ENCODE peak calls at places on chromosomes 16 and 17, in four cellular contexts. One of them, this sample, is unnamed.

GRCh38 chr16:49179714-49180330 is 101.8 kb downstream of the CBLN1 start:
- DNase-seq in T-helper 1 cell: no peak
- DNase-seq in tibial artery: no peak
- DNase-seq in AG08395: no peak
- DNase-seq in this sample: no peak

GRCh38 chr17:78185981-78186688 is 717 bp downstream of the TK1 start:
- DNase-seq in T-helper 1 cell: no peak
- DNase-seq in tibial artery: peak
- DNase-seq in AG08395: peak
- DNase-seq in this sample: no peak

GRCh38 chr16:86951831-86952598 is 365.2 kb downstream of the C16orf95 start:
- DNase-seq in T-helper 1 cell: no peak
- DNase-seq in tibial artery: peak
- DNase-seq in AG08395: peak
- DNase-seq in this sample: no peak

GRCh38 chr17:79721993-79722671 is 8.6 kb upstream of the ENPP7 start:
- DNase-seq in T-helper 1 cell: no peak
- DNase-seq in tibial artery: no peak
- DNase-seq in AG08395: no peak
- DNase-seq in this sample: no peak

GRCh38 chr17:51006601-51007000 is 114.1 kb downstream of the SPAG9 start:
- DNase-seq in T-helper 1 cell: no peak
- DNase-seq in tibial artery: no peak
- DNase-seq in AG08395: peak
- DNase-seq in this sample: no peak

GRCh38 chr17:73592531-73592961 is 51.7 kb downstream of the SDK2 start:
- DNase-seq in T-helper 1 cell: no peak
- DNase-seq in tibial artery: no peak
- DNase-seq in AG08395: peak
- DNase-seq in this sample: peak

GRCh38 chr17:77455111-77455877 is 314.5 kb downstream of the SEC14L1 start:
- DNase-seq in T-helper 1 cell: no peak
- DNase-seq in tibial artery: no peak
- DNase-seq in AG08395: no peak
- DNase-seq in this sample: no peak

GRCh38 chr17:4623249-4623648 is 18.2 kb downstream of the ALOX15 start:
- DNase-seq in T-helper 1 cell: no peak
- DNase-seq in tibial artery: no peak
- DNase-seq in AG08395: no peak
- DNase-seq in this sample: no peak

GRCh38 chr16:73457851-73458250 is 409.9 kb upstream of the ZFHX3 start:
- DNase-seq in T-helper 1 cell: no peak
- DNase-seq in tibial artery: no peak
- DNase-seq in AG08395: no peak
- DNase-seq in this sample: no peak

GRCh38 chr17:80453980-80454556 is 22.3 kb downstream of the NPTX1 start:
- DNase-seq in T-helper 1 cell: no peak
- DNase-seq in tibial artery: no peak
- DNase-seq in AG08395: no peak
- DNase-seq in this sample: no peak

GRCh38 chr17:15091825-15092224 is 173.3 kb downstream of the PMP22 start:
- DNase-seq in T-helper 1 cell: no peak
- DNase-seq in tibial artery: no peak
- DNase-seq in AG08395: no peak
- DNase-seq in this sample: no peak

GRCh38 chr17:34579979-34580684 is 750 bp downstream of the TMEM132E start:
- DNase-seq in T-helper 1 cell: no peak
- DNase-seq in tibial artery: no peak
- DNase-seq in AG08395: peak
- DNase-seq in this sample: no peak

GRCh38 chr16:50802000-50802399 is 60.1 kb downstream of the CYLD start:
- DNase-seq in T-helper 1 cell: no peak
- DNase-seq in tibial artery: no peak
- DNase-seq in AG08395: no peak
- DNase-seq in this sample: no peak

GRCh38 chr17:61381537-61381936 is 18.1 kb upstream of the TBX2 start:
- DNase-seq in T-helper 1 cell: no peak
- DNase-seq in tibial artery: no peak
- DNase-seq in AG08395: peak
- DNase-seq in this sample: no peak

GRCh38 chr17:50707296-50708049 is at the start of gene ANKRD40:
- DNase-seq in T-helper 1 cell: peak
- DNase-seq in tibial artery: peak
- DNase-seq in AG08395: peak
- DNase-seq in this sample: peak

GRCh38 chr16:56113223-56113622 is 78.1 kb upstream of the GNAO1 start:
- DNase-seq in T-helper 1 cell: no peak
- DNase-seq in tibial artery: no peak
- DNase-seq in AG08395: no peak
- DNase-seq in this sample: no peak

GRCh38 chr16:1283996-1284592 is 25.3 kb upstream of the UBE2I start:
- DNase-seq in T-helper 1 cell: no peak
- DNase-seq in tibial artery: no peak
- DNase-seq in AG08395: no peak
- DNase-seq in this sample: no peak

GRCh38 chr17:74635418-74635817 is 11.9 kb upstream of the CD300E start:
- DNase-seq in T-helper 1 cell: no peak
- DNase-seq in tibial artery: no peak
- DNase-seq in AG08395: no peak
- DNase-seq in this sample: no peak

GRCh38 chr16:89094252-89094901 is 725 bp downstream of the ACSF3 start:
- DNase-seq in T-helper 1 cell: no peak
- DNase-seq in tibial artery: no peak
- DNase-seq in AG08395: peak
- DNase-seq in this sample: no peak

GRCh38 chr16:19429271-19429670 is 11.6 kb downstream of the TMC5 start:
- DNase-seq in T-helper 1 cell: no peak
- DNase-seq in tibial artery: no peak
- DNase-seq in AG08395: no peak
- DNase-seq in this sample: no peak

GRCh38 chr16:31502981-31503380 is 5.2 kb downstream of the RUSF1 start:
- DNase-seq in T-helper 1 cell: no peak
- DNase-seq in tibial artery: no peak
- DNase-seq in AG08395: peak
- DNase-seq in this sample: no peak

GRCh38 chr17:8946476-8946875 is 19.0 kb downstream of the PIK3R5 start:
- DNase-seq in T-helper 1 cell: no peak
- DNase-seq in tibial artery: no peak
- DNase-seq in AG08395: peak
- DNase-seq in this sample: no peak

GRCh38 chr16:35598696-35599332 is 2139.4 kb downstream of the TP53TG3F start:
- DNase-seq in T-helper 1 cell: no peak
- DNase-seq in tibial artery: no peak
- DNase-seq in AG08395: no peak
- DNase-seq in this sample: no peak

GRCh38 chr17:17703608-17703919 is 22.3 kb downstream of the RAI1 start:
- DNase-seq in T-helper 1 cell: no peak
- DNase-seq in tibial artery: no peak
- DNase-seq in AG08395: no peak
- DNase-seq in this sample: no peak

GRCh38 chr16:56807011-56807675 is 57.9 kb upstream of the SLC12A3 start:
- DNase-seq in T-helper 1 cell: no peak
- DNase-seq in tibial artery: no peak
- DNase-seq in AG08395: peak
- DNase-seq in this sample: no peak

This sample was measured in CD4-positive, alpha-beta T cell.